ENCODE peak calls at places on chromosomes 6 and 20, in six cellular contexts. D, W, N, Z, J and P are unnamed samples.

GRCh38 chr6:15914553-15914952 is 214.3 kb upstream of the MYLIP start:
- DNase-seq in D (no peak), J (no peak), Z (no peak), W (no peak), N (no peak), P (no peak)

GRCh38 chr20:37627060-37627766 is 66.6 kb upstream of the CTNNBL1 start:
- DNase-seq in Z (no peak), J (peak; percentile 7), N (peak; percentile 52), D (peak; percentile 34), W (peak; percentile 4), P (no peak)

GRCh38 chr6:15621203-15622044 is 41.4 kb downstream of the DTNBP1 start:
- DNase-seq in N (no peak), J (peak; percentile 34), Z (peak; percentile 81), W (peak; percentile 59), D (no peak), P (no peak)

GRCh38 chr20:23131766-23132165 is 45.6 kb upstream of the CD93 start:
- DNase-seq in N (no peak), J (no peak), Z (no peak), D (peak; percentile 46), W (no peak), P (no peak)

GRCh38 chr20:34927736-34928135 is 27.9 kb downstream of the GSS start:
- DNase-seq in W (no peak), J (no peak), D (no peak), Z (no peak), N (peak; percentile 39), P (no peak)

GRCh38 chr6:27495386-27496135 is 22.7 kb upstream of the ZNF184 start:
- DNase-seq in W (peak; percentile 65), J (peak; percentile 59), Z (no peak), D (peak; percentile 88), N (peak; percentile 44), P (no peak)

GRCh38 chr6:34834789-34835518 is 43.1 kb downstream of the BLTP3A start:
- DNase-seq in J (peak; percentile 8), D (peak; percentile 11), W (no peak), N (peak; percentile 53), Z (no peak), P (no peak)

GRCh38 chr6:119126140-119126539 is 47.7 kb upstream of the FAM184A start:
- DNase-seq in J (no peak), D (no peak), N (no peak), Z (no peak), W (no peak), P (no peak)

GRCh38 chr20:6169251-6169650 is 46.4 kb upstream of the FERMT1 start:
- DNase-seq in W (no peak), J (no peak), N (no peak), D (peak; percentile 3), Z (no peak), P (no peak)

GRCh38 chr6:154815938-154816820 is 83.0 kb downstream of the SCAF8 start:
- DNase-seq in Z (no peak), J (no peak), D (peak; percentile 51), W (no peak), N (no peak), P (no peak)

GRCh38 chr6:44005507-44005903 is 121.7 kb downstream of the MRPL14 start:
- DNase-seq in D (no peak), N (no peak), Z (no peak), W (no peak), J (no peak), P (no peak)

GRCh38 chr20:24098886-24099285 is 110.3 kb upstream of the GGTLC1 start:
- DNase-seq in D (no peak), N (no peak), W (no peak), J (no peak), Z (no peak), P (no peak)

DNA sequence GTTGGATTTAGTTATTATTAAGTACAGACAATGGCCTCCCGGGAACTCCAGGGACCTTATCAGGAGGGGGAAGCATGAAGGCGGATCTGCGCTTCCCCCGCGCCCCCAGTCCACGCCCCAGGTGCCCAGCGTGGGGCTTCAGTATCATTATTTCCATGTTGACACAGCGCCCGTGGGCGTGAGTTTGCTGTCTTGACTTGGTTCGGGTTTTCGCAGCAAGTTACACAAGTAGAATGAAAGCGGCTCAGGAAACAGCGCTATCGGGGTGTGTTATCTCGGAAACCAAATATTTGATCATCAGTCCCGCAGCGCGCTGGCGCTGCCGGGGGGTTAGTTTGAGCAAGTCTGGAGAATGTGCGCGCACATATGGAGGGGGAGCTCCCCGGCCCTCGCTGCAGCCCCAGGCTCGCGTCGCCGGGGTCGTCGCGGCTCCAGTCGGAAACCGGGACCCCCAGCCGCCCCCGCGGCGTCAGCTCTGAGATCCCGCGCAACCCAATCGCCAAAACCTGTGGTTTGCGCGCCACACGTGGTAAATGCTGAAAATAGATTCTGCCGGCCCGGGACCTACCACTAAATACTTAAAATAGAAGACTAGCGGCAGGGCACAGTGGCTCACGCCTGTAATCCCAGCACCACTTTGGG is 2.2 kb downstream of the BMP7 start:
- DNase-seq in W (peak; percentile 27), D (no peak), N (no peak), J (no peak), Z (no peak), P (no peak)
- H3K4me3 ChIP-seq in W (no peak overlapping the region), D (no peak overlapping the region), N (no peak overlapping the region), J (peak overlapping the region; percentile 37), Z (no peak overlapping the region), P (peak overlapping the region; percentile 44)

DNA sequence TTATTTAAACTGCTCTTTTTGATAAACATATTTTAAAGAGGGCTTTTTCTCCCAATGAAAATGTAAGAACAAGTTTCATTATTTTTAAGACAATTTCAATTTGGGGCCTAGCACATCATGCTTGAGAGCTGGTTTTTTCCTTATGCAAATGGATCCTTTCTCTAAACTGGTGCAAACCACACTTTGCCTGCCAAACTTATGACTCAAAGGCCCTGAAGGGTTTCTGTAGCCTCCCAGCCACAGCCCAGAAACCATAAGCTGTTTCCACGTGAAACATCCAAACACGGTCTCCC is 451 bp upstream of the HSF2 start:
- DNase-seq in J (no peak), Z (no peak), W (no peak), D (no peak), N (no peak), P (no peak)
- H3K4me3 ChIP-seq in J (no peak overlapping the region), Z (peak overlapping the region; percentile 99), W (no peak overlapping the region), D (no peak overlapping the region), N (peak overlapping the region; percentile 42), P (peak overlapping the region; percentile 11)

GRCh38 chr6:36336210-36336588 is 489 bp downstream of the BNIP5 start:
- DNase-seq in D (no peak), Z (no peak), N (no peak), J (no peak), W (no peak), P (no peak)

GRCh38 chr6:36335465-36336209 is 1.1 kb downstream of the BNIP5 start:
- DNase-seq in W (no peak), Z (no peak), N (no peak), J (no peak), D (no peak), P (no peak)

GRCh38 chr6:36334343-36334742 is 2.3 kb downstream of the BNIP5 start:
- DNase-seq in Z (no peak), W (no peak), D (no peak), N (no peak), J (peak; percentile 14), P (no peak)

GRCh38 chr6:36333889-36334288 is 2.8 kb downstream of the BNIP5 start:
- DNase-seq in J (peak; percentile 19), N (no peak), W (no peak), D (no peak), Z (no peak), P (no peak)

GRCh38 chr6:36334832-36335459 is 1.7 kb downstream of the BNIP5 start:
- DNase-seq in D (no peak), W (peak; percentile 63), Z (no peak), N (peak; percentile 18), J (no peak), P (no peak)
- H3K4me3 ChIP-seq in D (no peak overlapping the region), W (no peak overlapping the region), Z (no peak overlapping the region), N (no peak overlapping the region), J (no peak overlapping the region), P (no peak overlapping the region)

GRCh38 chr20:39876974-39877615 is 811.9 kb downstream of the MAFB start:
- DNase-seq in J (no peak), Z (no peak), W (peak; percentile 36), N (no peak), D (peak; percentile 47), P (no peak)

GRCh38 chr20:39875493-39876110 is 813.4 kb downstream of the MAFB start:
- DNase-seq in D (no peak), W (no peak), N (no peak), J (no peak), Z (no peak), P (no peak)

GRCh38 chr20:39871013-39871412 is 818.0 kb downstream of the MAFB start:
- DNase-seq in Z (no peak), W (no peak), N (no peak), J (no peak), D (no peak), P (no peak)

GRCh38 chr20:39873286-39873685 is 815.8 kb downstream of the MAFB start:
- DNase-seq in D (no peak), Z (no peak), W (no peak), N (no peak), J (no peak), P (no peak)

GRCh38 chr20:39874049-39874893 is 814.8 kb downstream of the MAFB start:
- DNase-seq in W (peak; percentile 76), J (peak; percentile 77), D (peak; percentile 68), Z (peak; percentile 67), N (peak; percentile 18), P (no peak)
- H3K4me3 ChIP-seq in W (no peak overlapping the region), J (no peak overlapping the region), D (no peak overlapping the region), Z (no peak overlapping the region), N (no peak overlapping the region), P (no peak overlapping the region)